ENCODE peak calls at places on chromosomes 7 and 10, in four cellular contexts. R is H9, A is heart right ventricle, W is mammary epithelial cell. E is an unnamed sample.

GRCh38 chr7:73448609-73449008 is 15.0 kb downstream of the FZD9 start:
- DNase-seq in R (no peak), A (no peak), W (no peak), E (no peak)

GRCh38 chr10:98323221-98324164 is 55.5 kb upstream of the LOXL4 start:
- DNase-seq in R (no peak), A (peak; percentile 74), W (peak; percentile 69), E (peak; percentile 54)

GRCh38 chr7:140899883-140900282 is 24.8 kb downstream of the BRAF start:
- DNase-seq in R (no peak), A (no peak), W (no peak), E (no peak)

GRCh38 chr7:66173856-66174255 is 31.3 kb upstream of the TPST1 start:
- DNase-seq in R (no peak), A (no peak), W (no peak), E (no peak)

GRCh38 chr10:154348-154747 is 19.1 kb downstream of the ZMYND11 start:
- DNase-seq in R (no peak), A (no peak), W (no peak), E (no peak)

GRCh38 chr7:123939784-123940183 is 14.7 kb downstream of the SPAM1 start:
- DNase-seq in R (no peak), A (no peak), W (no peak), E (no peak)

GRCh38 chr10:48623607-48624132 is 18.8 kb upstream of the ARHGAP22 start:
- DNase-seq in R (no peak), A (no peak), W (no peak), E (peak; percentile 10)

GRCh38 chr7:4818000-4818794 is 42.8 kb downstream of the AP5Z1 start:
- DNase-seq in R (peak; percentile 20), A (no peak), W (no peak), E (no peak)

GRCh38 chr10:25933653-25934608 is at the start of gene MYO3A:
- DNase-seq in R (peak; percentile 74), A (peak; percentile 10), W (no peak), E (no peak)

GRCh38 chr10:11761431-11761830 is 19.2 kb downstream of the ECHDC3 start:
- DNase-seq in R (no peak), A (no peak), W (no peak), E (no peak)

GRCh38 chr7:22445140-22445722 is 54.8 kb downstream of the STEAP1B start:
- DNase-seq in R (peak; percentile 61), A (peak; percentile 81), W (peak; percentile 65), E (peak; percentile 99)

GRCh38 chr7:112510032-112510742 is 29.4 kb downstream of the LSMEM1 start:
- DNase-seq in R (no peak), A (no peak), W (peak; percentile 79), E (no peak)

GRCh38 chr10:71646051-71646450 is 73.5 kb downstream of the C10orf105 start:
- DNase-seq in R (no peak), A (no peak), W (no peak), E (no peak)

GRCh38 chr7:151658778-151659177 is 139.1 kb upstream of the RHEB start:
- DNase-seq in R (no peak), A (no peak), W (no peak), E (no peak)

GRCh38 chr10:127899766-127900382 is 7.0 kb upstream of the PTPRE start:
- DNase-seq in R (no peak), A (no peak), W (no peak), E (no peak)

GRCh38 chr7:14483663-14484062 is 418.9 kb downstream of the DGKB start:
- DNase-seq in R (no peak), A (no peak), W (no peak), E (no peak)

GRCh38 chr7:99021941-99022560 is 121.9 kb downstream of the SMURF1 start:
- DNase-seq in R (no peak), A (no peak), W (no peak), E (peak; percentile 21)

GRCh38 chr10:33880291-33880690 is 545.8 kb upstream of the NRP1 start:
- DNase-seq in R (no peak), A (no peak), W (peak; percentile 23), E (no peak)

GRCh38 chr10:13485623-13486022 is 43.2 kb downstream of the BEND7 start:
- DNase-seq in R (no peak), A (no peak), W (no peak), E (peak; percentile 6)

GRCh38 chr10:102241444-102242117 is at the start of gene PITX3:
- DNase-seq in R (peak; percentile 96), A (peak; percentile 95), W (peak; percentile 83), E (peak; percentile 92)

GRCh38 chr10:102243304-102243703 is 2.0 kb upstream of the PITX3 start:
- DNase-seq in R (no peak), A (no peak), W (peak; percentile 67), E (no peak)

GRCh38 chr10:102242118-102242485 is 790 bp upstream of the PITX3 start:
- DNase-seq in R (no peak), A (no peak), W (no peak), E (no peak)

GRCh38 chr10:102241037-102241443 is 272 bp downstream of the PITX3 start:
- DNase-seq in R (no peak), A (no peak), W (no peak), E (no peak)

DNA sequence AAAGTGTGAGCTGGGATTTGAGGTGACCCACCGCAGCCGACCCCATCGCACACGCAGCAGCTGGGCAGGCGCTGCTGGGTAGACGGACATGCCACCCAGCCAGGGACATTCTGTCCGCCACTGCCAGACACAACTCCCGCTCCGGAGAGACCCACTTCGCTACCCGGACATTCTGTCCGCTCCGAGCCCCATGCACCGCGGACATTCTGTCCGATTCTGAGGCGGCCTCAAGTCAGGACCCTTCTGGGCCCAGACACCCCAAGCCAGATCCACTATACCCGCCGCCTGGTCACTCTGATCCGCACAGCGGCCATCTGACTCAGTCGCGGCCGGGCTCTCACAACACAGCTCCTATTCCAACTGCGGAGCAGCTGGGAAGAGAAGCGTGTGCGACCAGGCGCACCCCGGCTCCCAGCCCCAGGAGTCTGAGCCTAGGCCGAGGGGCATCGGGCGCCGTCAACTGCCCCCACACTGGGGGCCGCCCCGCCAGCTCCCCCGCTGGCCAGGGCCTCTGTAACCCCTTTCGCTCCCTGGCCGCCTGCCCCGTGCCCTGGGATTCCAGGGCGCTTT is 760 bp downstream of the PITX3 start:
- DNase-seq in R (peak; percentile 41), A (peak; percentile 29), W (no peak), E (no peak)
- H3K27me3 ChIP-seq in R (peaks cover 58% of the 10 kb centered on the region), A (no peaks in the 10 kb centered on the region), W (peaks cover 2% of the 10 kb centered on the region), E (peaks cover 42% of the 10 kb centered on the region)

GRCh38 chr7:26191974-26192479 is 8.5 kb downstream of the HNRNPA2B1 start:
- DNase-seq in R (no peak), A (no peak), W (no peak), E (no peak)
- H3K4me1 ChIP-seq in R (no peaks in the 10 kb centered on the region), A (peaks cover 63% of the 10 kb centered on the region), W (peaks cover 22% of the 10 kb centered on the region), E (peaks cover 43% of the 10 kb centered on the region)

GRCh38 chr7:118586248-118586647 is 361.7 kb downstream of the ANKRD7 start:
- DNase-seq in R (no peak), A (no peak), W (no peak), E (no peak)

DNA sequence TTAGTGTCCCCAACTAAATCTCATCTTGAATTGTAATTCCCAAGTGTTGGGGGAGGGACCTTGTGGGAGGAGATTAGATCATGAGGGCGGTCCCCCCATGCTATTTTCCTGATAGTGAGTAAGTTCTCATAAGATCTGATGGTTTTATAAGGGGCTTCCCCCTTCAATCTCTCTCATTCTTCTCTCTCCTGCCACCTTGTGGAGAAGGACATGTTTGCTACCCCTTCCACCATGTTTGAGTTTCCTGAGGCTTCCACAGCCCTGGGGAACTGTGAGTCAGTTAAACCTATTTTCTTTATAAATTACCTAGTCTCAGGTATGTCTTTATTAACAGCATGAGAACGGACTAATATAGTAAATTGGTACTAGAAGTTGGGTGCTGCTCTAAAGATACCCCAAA is 365.6 kb downstream of the ANKRD7 start:
- DNase-seq in R (peak; percentile 43), A (no peak), W (peak; percentile 20), E (no peak)
- TF ChIP-seq CTCF in R (peak; percentile 67), A (peak; percentile 25), W (peak; percentile 55), E (no peak)

DNA sequence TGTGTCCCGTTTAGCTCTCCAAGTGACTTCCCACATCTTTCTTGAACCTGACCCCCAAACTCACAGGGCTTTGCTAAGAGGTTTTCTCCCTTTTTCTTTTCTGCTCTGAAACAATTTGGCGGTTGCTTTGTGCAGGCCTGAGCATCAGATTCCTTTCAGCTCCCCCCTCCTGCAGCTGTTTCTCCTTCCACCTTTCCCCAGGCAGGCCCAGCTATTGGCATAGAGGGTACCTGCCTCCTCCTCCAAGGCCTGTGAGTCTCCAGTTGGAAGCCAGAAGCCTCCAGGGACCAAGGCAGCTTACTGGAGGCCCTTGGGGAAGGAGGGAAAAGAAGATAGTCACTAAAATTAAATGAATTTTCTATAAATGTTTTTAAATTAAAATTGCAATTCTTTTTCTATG is 7.7 kb downstream of the VAX1 start:
- DNase-seq in R (no peak), A (no peak), W (no peak), E (no peak)
- H3K27me3 ChIP-seq in R (peaks cover 71% of the 10 kb centered on the region), A (peaks cover 95% of the 10 kb centered on the region), W (peaks cover 38% of the 10 kb centered on the region), E (peaks cover 61% of the 10 kb centered on the region)

GRCh38 chr10:101777857-101778145 is 1.9 kb upstream of the FGF8 start:
- DNase-seq in R (no peak), A (no peak), W (no peak), E (no peak)

GRCh38 chr10:101778151-101778780 is 2.4 kb upstream of the FGF8 start:
- DNase-seq in R (no peak), A (no peak), W (no peak), E (no peak)

GRCh38 chr10:101778781-101779543 is 3.0 kb upstream of the FGF8 start:
- DNase-seq in R (peak; percentile 94), A (no peak), W (no peak), E (peak; percentile 43)

GRCh38 chr10:101775273-101776131 is at the start of gene FGF8:
- DNase-seq in R (no peak), A (no peak), W (no peak), E (no peak)

GRCh38 chr10:101777085-101777856 is 1.4 kb upstream of the FGF8 start:
- DNase-seq in R (no peak), A (no peak), W (no peak), E (no peak)
- H3K4me1 ChIP-seq in R (peaks cover 9% of the 10 kb centered on the region), A (peaks cover 20% of the 10 kb centered on the region), W (peaks cover 26% of the 10 kb centered on the region), E (peaks cover 14% of the 10 kb centered on the region)

DNA sequence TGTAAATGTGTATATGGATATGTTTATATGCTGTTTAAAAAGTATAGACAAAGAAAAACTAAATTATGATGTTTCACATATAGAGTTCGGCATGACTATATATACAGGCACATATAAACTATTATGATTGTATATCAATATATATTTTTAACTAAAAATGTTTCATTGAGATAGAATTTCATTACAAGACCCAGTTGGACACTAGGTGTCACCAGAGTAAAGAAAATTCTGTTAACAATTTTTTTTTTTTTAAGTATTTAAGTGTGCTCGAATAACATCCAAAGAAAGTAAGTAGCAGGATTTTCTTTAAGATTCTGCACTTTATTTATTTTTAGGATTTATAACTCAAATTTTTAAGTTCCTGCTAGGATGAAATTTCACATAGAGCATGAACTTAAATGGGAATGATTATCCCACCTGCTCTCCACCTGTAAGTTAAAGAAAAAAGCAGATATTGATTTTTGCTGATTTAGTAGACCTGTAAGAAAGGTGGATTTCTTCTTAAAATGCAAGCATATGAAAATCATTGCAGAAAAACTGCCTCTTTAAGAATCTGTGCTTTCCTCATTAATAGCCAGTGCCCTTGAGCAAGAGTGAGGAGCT is 961.5 kb downstream of the PCDH15 start:
- DNase-seq in R (no peak), A (no peak), W (peak; percentile 8), E (peak; percentile 54)
- TF ChIP-seq CTCF in R (peak; percentile 71), A (peak; percentile 37), W (peak; percentile 59), E (peak; percentile 30)

GRCh38 chr10:70459061-70459770 is 17.7 kb upstream of the NODAL start:
- DNase-seq in R (peak; percentile 64), A (peak; percentile 49), W (no peak), E (no peak)
- H3K27me3 ChIP-seq in R (peaks cover 14% of the 10 kb centered on the region), A (no peaks in the 10 kb centered on the region), W (peaks cover 3% of the 10 kb centered on the region), E (peaks cover 10% of the 10 kb centered on the region)

E was measured in endothelial cell of umbilical vein.